ENCODE peak calls at places on chromosomes 7 and 10, in six cellular contexts. I is CD4-positive, alpha-beta memory T cell; R is occipital lobe; S is esophagus squamous epithelium; W is activated T-helper 1 cell treated with anti-CD3 and anti-CD28 coated beads, Interleukin-2, amount 50 U/mL, for 16 hours; J is MCF 10A. V is an unnamed sample.

GRCh38 chr7:29005829-29006228 is 47.7 kb upstream of the TRIL start:
- DNase-seq in I (no peak), J (peak), R (no peak), W (no peak), S (no peak), V (no peak)

GRCh38 chr7:112337177-112337576 is 113.1 kb upstream of the IFRD1 start:
- DNase-seq in J (no peak), W (no peak), R (no peak), S (no peak), I (no peak), V (no peak)

GRCh38 chr7:25597881-25598456 is 369.7 kb upstream of the NPVF start:
- DNase-seq in S (no peak), W (no peak), R (no peak), J (peak), I (no peak), V (no peak)

GRCh38 chr7:114590298-114590697 is 175.7 kb downstream of the FOXP2 start:
- DNase-seq in J (no peak), I (no peak), R (no peak), W (no peak), S (no peak), V (no peak)

GRCh38 chr10:74770400-74770799 is 56.0 kb upstream of the KAT6B start:
- DNase-seq in S (no peak), I (no peak), J (no peak), R (no peak), W (no peak), V (no peak)

GRCh38 chr10:132248455-132249231 is 59.1 kb downstream of the STK32C start:
- DNase-seq in W (no peak), S (no peak), J (no peak), R (no peak), I (peak), V (no peak)

GRCh38 chr7:131236318-131236672 is 91.4 kb upstream of the MKLN1 start:
- DNase-seq in W (no peak), J (no peak), S (no peak), I (no peak), R (no peak), V (no peak)

GRCh38 chr7:80247144-80247543 is 112.5 kb downstream of the GNAI1 start:
- DNase-seq in J (no peak), S (no peak), I (no peak), W (no peak), R (no peak), V (no peak)

GRCh38 chr10:22630229-22631174 is 83.9 kb downstream of the PIP4K2A start:
- DNase-seq in R (no peak), W (no peak), S (no peak), J (peak), I (peak), V (no peak)

GRCh38 chr10:131068760-131069159 is 242.8 kb downstream of the TCERG1L start:
- DNase-seq in W (no peak), J (no peak), R (no peak), S (no peak), I (no peak), V (no peak)

GRCh38 chr10:3813986-3814831 is 29.2 kb upstream of the KLF6 start:
- DNase-seq in I (no peak), S (no peak), J (no peak), W (no peak), R (no peak), V (no peak)

GRCh38 chr7:2862831-2863361 is 18.8 kb upstream of the GNA12 start:
- DNase-seq in R (no peak), W (no peak), S (no peak), J (no peak), I (no peak), V (no peak)

GRCh38 chr7:103388469-103389140 is 41.2 kb downstream of the PSMC2 start:
- DNase-seq in J (no peak), R (no peak), W (no peak), S (no peak), I (no peak), V (no peak)

GRCh38 chr7:129990403-129991192 is 37.8 kb upstream of the UBE2H start:
- DNase-seq in R (no peak), S (no peak), J (no peak), W (no peak), I (no peak), V (no peak)

GRCh38 chr7:46007990-46008643 is 87.0 kb upstream of the IGFBP3 start:
- DNase-seq in J (no peak), R (no peak), W (no peak), S (no peak), I (no peak), V (no peak)

GRCh38 chr10:95241533-95241932 is 47.5 kb downstream of the ACSM6 start:
- DNase-seq in I (no peak), S (no peak), J (peak), W (no peak), R (no peak), V (no peak)

GRCh38 chr7:42107484-42107883 is 129.5 kb downstream of the GLI3 start:
- DNase-seq in R (no peak), J (peak), I (no peak), S (no peak), W (no peak), V (no peak)

GRCh38 chr7:30702200-30702599 is 19.9 kb upstream of the CRHR2 start:
- DNase-seq in R (no peak), W (no peak), S (no peak), J (peak), I (no peak), V (no peak)

GRCh38 chr7:84412161-84412969 is 217.8 kb upstream of the SEMA3A start:
- DNase-seq in R (no peak), W (no peak), I (no peak), J (peak), S (no peak), V (no peak)

GRCh38 chr10:116001976-116002375 is 271.0 kb downstream of the GFRA1 start:
- DNase-seq in R (no peak), J (no peak), I (no peak), S (no peak), W (no peak), V (no peak)

GRCh38 chr7:55185941-55186609 is 167.3 kb downstream of the EGFR start:
- DNase-seq in J (peak), R (no peak), S (no peak), I (no peak), W (no peak), V (peak)

GRCh38 chr10:101778781-101779543 is 3.0 kb upstream of the FGF8 start:
- DNase-seq in R (no peak), J (no peak), I (peak), W (no peak), S (no peak), V (no peak)

GRCh38 chr7:108613147-108613948 is 43.7 kb downstream of the DNAJB9 start:
- DNase-seq in J (peak), W (no peak), I (no peak), S (no peak), R (no peak), V (no peak)

GRCh38 chr10:117318909-117319308 is 56.3 kb downstream of the PDZD8 start:
- DNase-seq in S (no peak), I (no peak), R (no peak), W (no peak), J (no peak), V (no peak)

GRCh38 chr10:78071140-78071856 is 37.6 kb downstream of the RPS24 start:
- DNase-seq in J (no peak), R (no peak), S (no peak), I (no peak), W (no peak), V (no peak)

GRCh38 chr7:47293884-47294568 is 287.9 kb downstream of the TNS3 start:
- DNase-seq in W (no peak), S (no peak), R (no peak), I (no peak), J (no peak), V (no peak)

GRCh38 chr7:26156454-26157365 is 4.7 kb downstream of the NFE2L3 start:
- DNase-seq in S (no peak), W (no peak), I (peak), R (no peak), J (peak), V (no peak)

GRCh38 chr10:116427671-116428070 is at the start of gene PNLIPRP3:
- DNase-seq in S (no peak), R (no peak), W (no peak), J (no peak), I (no peak), V (no peak)

GRCh38 chr7:150368884-150369739 is 490 bp downstream of the REPIN1 start:
- DNase-seq in I (peak), S (no peak), J (peak), W (no peak), R (no peak), V (peak)

GRCh38 chr10:127047878-127048238 is 142.6 kb downstream of the DOCK1 start:
- DNase-seq in S (no peak), W (no peak), R (no peak), I (no peak), J (no peak), V (no peak)

GRCh38 chr7:78039791-78040776 is 241.5 kb downstream of the PHTF2 start:
- DNase-seq in S (no peak), W (peak), J (no peak), I (no peak), R (no peak), V (no peak)

GRCh38 chr10:73965890-73966768 is 31.8 kb upstream of the VCL start:
- DNase-seq in W (no peak), S (no peak), R (peak), I (no peak), J (peak), V (peak)

GRCh38 chr7:139481364-139481763 is 2.1 kb downstream of the KLRG2 start:
- DNase-seq in R (no peak), W (no peak), I (no peak), J (no peak), S (no peak), V (no peak)

GRCh38 chr7:107951896-107952295 is 51.1 kb downstream of the LAMB1 start:
- DNase-seq in R (no peak), I (no peak), S (no peak), W (no peak), J (no peak), V (no peak)